ENCODE peak calls at places on chromosomes 13 and 19, in four cellular contexts. W is tibial artery; I is A549; D is activated T-helper 2 cell treated with anti-CD3 and anti-CD28 coated beads, Interferon-gamma antibody, Interleukin-2, Interleukin-4, amounts not matched to agents 10 μg/mL and 5 μg/mL and 100 μg/mL, durations not matched to agents 14 hours and 24 hours and 36 hours. P is an unnamed sample.

GRCh38 chr19:28516415-28516872 is 696.5 kb downstream of the UQCRFS1 start:
- DNase-seq in W (no peak), I (no peak), D (no peak), P (no peak)

GRCh38 chr13:113972451-113973217 is 1.2 kb downstream of the C13orf46 start:
- DNase-seq in I (no peak), W (no peak), D (no peak), P (no peak)

GRCh38 chr19:1057185-1057857 is 9.6 kb upstream of the ARHGAP45 start:
- DNase-seq in I (no peak), W (no peak), D (no peak), P (no peak)

GRCh38 chr13:94431987-94432386 is 47.5 kb downstream of the DCT start:
- DNase-seq in W (no peak), D (no peak), I (no peak), P (no peak)

GRCh38 chr19:29118384-29118783 is 94.6 kb downstream of the UQCRFS1 start:
- DNase-seq in W (no peak), I (no peak), D (no peak), P (no peak)

GRCh38 chr19:3644351-3645066 is 17.9 kb upstream of the CACTIN start:
- DNase-seq in W (no peak), D (no peak), I (no peak), P (no peak)

GRCh38 chr19:2602391-2603181 is 99.9 kb downstream of the GNG7 start:
- DNase-seq in W (peak), I (no peak), D (no peak), P (no peak)

GRCh38 chr13:48783181-48783630 is 129.5 kb downstream of the CYSLTR2 start:
- DNase-seq in W (peak), D (no peak), I (peak), P (no peak)

GRCh38 chr19:8079988-8080387 is 27.4 kb downstream of the CCL25 start:
- DNase-seq in D (no peak), I (no peak), W (no peak), P (no peak)

GRCh38 chr19:10551698-10552301 is 8.1 kb downstream of the ATG4D start:
- DNase-seq in I (no peak), W (no peak), D (no peak), P (no peak)

GRCh38 chr19:30419581-30420180 is 47.5 kb downstream of the ZNF536 start:
- DNase-seq in W (no peak), I (no peak), D (no peak), P (peak)

P was measured in COLO829.